ENCODE peak calls at places on chromosomes 13 and 19, in six cellular contexts. J is heart right ventricle, A is WTC11, F is nephron progenitor cell, P is hepatocyte, Y is type B pancreatic cell. T is an unnamed sample.

GRCh38 chr19:29480507-29480906 is 45.3 kb upstream of the VSTM2B start:
- DNase-seq in J (no peak), A (no peak), F (no peak), P (no peak), Y (no peak), T (no peak)

GRCh38 chr13:27182844-27183497 is 11.4 kb upstream of the USP12 start:
- DNase-seq in J (peak), A (no peak), F (no peak), P (peak), Y (no peak), T (peak)

GRCh38 chr19:41960973-41961372 is 1.9 kb upstream of the RABAC1 start:
- DNase-seq in J (no peak), A (no peak), F (no peak), P (no peak), Y (no peak), T (no peak)

GRCh38 chr19:31353826-31354225 is 4.6 kb upstream of the TSHZ3 start:
- DNase-seq in J (no peak), A (peak), F (no peak), P (no peak), Y (no peak), T (no peak)

GRCh38 chr13:97030705-97031452 is 36.6 kb upstream of the OXGR1 start:
- DNase-seq in J (no peak), A (no peak), F (no peak), P (peak), Y (no peak), T (no peak)

GRCh38 chr19:17902701-17903100 is 30.1 kb upstream of the CCDC124 start:
- DNase-seq in J (no peak), A (no peak), F (no peak), P (no peak), Y (no peak), T (no peak)

GRCh38 chr13:98945863-98946605 is 31.8 kb downstream of the DOCK9 start:
- DNase-seq in J (no peak), A (no peak), F (no peak), P (no peak), Y (no peak), T (no peak)

GRCh38 chr19:12778020-12778904 is 2.9 kb upstream of the HOOK2 start:
- DNase-seq in J (peak), A (peak), F (peak), P (peak), Y (no peak), T (peak)

GRCh38 chr19:3770136-3771032 is 1.6 kb downstream of the RAX2 start:
- DNase-seq in J (no peak), A (no peak), F (no peak), P (no peak), Y (no peak), T (no peak)

GRCh38 chr19:6220385-6221191 is 59.2 kb downstream of the MLLT1 start:
- DNase-seq in J (peak), A (no peak), F (no peak), P (no peak), Y (no peak), T (peak)

GRCh38 chr19:54206030-54206830 is 5.6 kb downstream of the RPS9 start:
- DNase-seq in J (no peak), A (no peak), F (no peak), P (no peak), Y (no peak), T (no peak)

GRCh38 chr13:85080726-85081125 is 718.5 kb downstream of the SLITRK6 start:
- DNase-seq in J (no peak), A (no peak), F (no peak), P (no peak), Y (no peak), T (no peak)

GRCh38 chr13:53198699-53199098 is 170.1 kb downstream of the OLFM4 start:
- DNase-seq in J (no peak), A (no peak), F (no peak), P (no peak), Y (no peak), T (no peak)

GRCh38 chr19:49559928-49560327 is 20.4 kb downstream of the NOSIP start:
- DNase-seq in J (peak), A (no peak), F (no peak), P (no peak), Y (no peak), T (no peak)

GRCh38 chr13:105952233-105952767 is 583.2 kb downstream of the EFNB2 start:
- DNase-seq in J (no peak), A (no peak), F (no peak), P (no peak), Y (no peak), T (no peak)

GRCh38 chr19:47494729-47495128 is 10.7 kb upstream of the KPTN start:
- DNase-seq in J (no peak), A (no peak), F (no peak), P (no peak), Y (no peak), T (peak)

GRCh38 chr13:92823059-92823458 is 403.5 kb upstream of the GPC6 start:
- DNase-seq in J (no peak), A (no peak), F (no peak), P (no peak), Y (no peak), T (no peak)

GRCh38 chr13:67119481-67119883 is 110.7 kb downstream of the PCDH9 start:
- DNase-seq in J (no peak), A (no peak), F (no peak), P (no peak), Y (no peak), T (no peak)

GRCh38 chr19:18156841-18157464 is 4.0 kb downstream of the PIK3R2 start:
- DNase-seq in J (peak), A (no peak), F (no peak), P (peak), Y (no peak), T (peak)

GRCh38 chr13:40563350-40564125 is 102.9 kb downstream of the FOXO1 start:
- DNase-seq in J (no peak), A (no peak), F (no peak), P (peak), Y (no peak), T (peak)

GRCh38 chr19:38544569-38545315 is 73.0 kb downstream of the MAP4K1 start:
- DNase-seq in J (no peak), A (no peak), F (no peak), P (no peak), Y (no peak), T (no peak)
- TF ChIP-seq CTCF in J (no peak), A (peak), F (no peak), P (peak), Y (peak), T (no peak)

DNA sequence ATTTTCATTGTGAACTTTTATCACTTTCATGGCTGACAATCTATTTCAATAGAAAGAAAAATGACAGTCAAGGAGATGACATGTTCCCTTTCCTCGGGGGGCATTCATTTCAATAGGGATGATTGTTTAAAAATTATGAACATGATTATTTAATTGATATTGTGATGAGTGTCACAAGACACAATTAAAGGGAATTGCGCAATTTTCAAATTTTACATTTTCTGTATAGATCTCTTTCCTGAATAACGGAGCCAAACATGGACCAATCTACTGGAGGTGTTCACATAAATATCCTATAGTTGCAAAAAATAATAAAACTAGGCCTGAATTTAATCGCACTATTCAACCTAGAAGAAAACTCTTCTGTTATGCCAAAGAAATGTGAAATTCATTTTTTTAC is 1274.6 kb downstream of the SLITRK5 start:
- DNase-seq in J (no peak), A (no peak), F (no peak), P (no peak), Y (no peak), T (no peak)
- TF ChIP-seq CTCF in J (no peak), A (no peak), F (no peak), P (no peak), Y (no peak), T (no peak)

DNA sequence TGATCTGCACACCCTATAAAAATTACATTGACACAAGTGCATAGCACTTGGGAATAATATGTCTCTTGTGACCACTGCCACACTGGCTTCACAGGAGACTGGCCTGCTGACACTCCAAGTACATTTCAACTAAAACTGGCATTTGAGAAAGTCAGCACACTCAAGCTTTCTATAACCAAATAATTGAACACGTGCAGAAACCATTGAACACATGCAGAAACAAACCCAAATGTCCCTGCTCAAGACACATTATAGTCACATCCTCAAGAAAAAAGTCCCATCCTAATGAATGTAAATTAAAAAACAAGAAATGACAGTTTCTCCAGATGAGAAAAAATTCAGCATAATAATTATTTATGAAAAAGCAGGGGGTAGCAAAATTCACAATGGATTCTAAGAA is 1859.1 kb upstream of the PCDH20 start:
- DNase-seq in J (no peak), A (no peak), F (no peak), P (no peak), Y (no peak), T (no peak)
- TF ChIP-seq CTCF in J (no peak), A (no peak), F (no peak), P (no peak), Y (no peak), T (no peak)

GRCh38 chr19:45498411-45499195 is at the start of gene PPM1N:
- DNase-seq in J (no peak), A (peak), F (peak), P (peak), Y (no peak), T (no peak)

GRCh38 chr19:45499196-45500180 is 1.2 kb downstream of the PPM1N start:
- DNase-seq in J (peak), A (peak), F (peak), P (peak), Y (no peak), T (peak)

GRCh38 chr19:45500918-45501729 is 2.9 kb downstream of the PPM1N start:
- DNase-seq in J (no peak), A (no peak), F (no peak), P (no peak), Y (no peak), T (no peak)

GRCh38 chr19:45503909-45504308 is 3.4 kb upstream of the VASP start:
- DNase-seq in J (no peak), A (no peak), F (no peak), P (no peak), Y (no peak), T (no peak)

DNA sequence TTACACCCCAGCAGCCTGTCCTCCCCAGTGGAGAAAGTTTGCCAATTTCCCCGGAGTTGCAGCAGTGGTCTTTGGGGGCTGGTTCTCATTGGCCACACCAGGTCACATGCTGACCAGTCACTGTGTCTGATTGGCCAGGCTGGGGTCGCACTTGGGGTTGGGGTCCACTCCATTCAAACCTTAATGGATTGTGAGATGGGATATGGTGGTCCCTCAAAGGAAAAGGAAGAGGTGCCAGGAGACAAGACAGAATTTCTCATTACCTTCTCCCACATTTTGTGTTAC is 3.4 kb downstream of the PPM1N start:
- DNase-seq in J (no peak), A (no peak), F (no peak), P (no peak), Y (no peak), T (no peak)
- TF ChIP-seq CTCF in J (no peak), A (no peak), F (no peak), P (no peak), Y (no peak), T (no peak)